ENCODE peak calls at places on chromosomes 16 and 17, in seven cellular contexts. S is SK-N-SH, F is H1, B is GM12878, C is HepG2, O is HCT116, Q is K562. X is an unnamed sample.

GRCh38 chr17:17227608-17228520 is 9.1 kb downstream of the FLCN start:
- DNase-seq in S (no peak), F (no peak), B (no peak), C (no peak), O (no peak), Q (peak), X (no peak)

GRCh38 chr17:51818777-51819176 is 339.7 kb downstream of the CA10 start:
- DNase-seq in S (no peak), F (no peak), B (no peak), C (no peak), O (no peak), Q (no peak), X (no peak)

GRCh38 chr16:282944-283744 is at the start of gene PDIA2:
- DNase-seq in S (no peak), F (no peak), B (no peak), C (no peak), O (no peak), Q (no peak), X (no peak)

GRCh38 chr17:61770752-61771533 is 92.4 kb downstream of the BRIP1 start:
- DNase-seq in S (no peak), F (no peak), B (no peak), C (no peak), O (no peak), Q (no peak), X (no peak)

GRCh38 chr17:72376486-72377345 is 255.9 kb downstream of the SOX9 start:
- DNase-seq in S (peak), F (no peak), B (no peak), C (no peak), O (no peak), Q (no peak), X (no peak)

GRCh38 chr17:13671771-13672170 is 70.0 kb upstream of the HS3ST3A1 start:
- DNase-seq in S (no peak), F (no peak), B (no peak), C (no peak), O (no peak), Q (no peak), X (no peak)

GRCh38 chr17:77125432-77125901 is 15.3 kb upstream of the SEC14L1 start:
- DNase-seq in S (no peak), F (no peak), B (no peak), C (peak), O (peak), Q (no peak), X (no peak)

GRCh38 chr16:50763211-50763610 is 21.3 kb downstream of the CYLD start:
- DNase-seq in S (no peak), F (no peak), B (no peak), C (no peak), O (no peak), Q (no peak), X (no peak)

GRCh38 chr17:18371455-18371854 is 6.1 kb upstream of the EVPLL start:
- DNase-seq in S (no peak), F (no peak), B (peak), C (no peak), O (no peak), Q (no peak), X (no peak)

GRCh38 chr16:81088836-81089235 is 7.4 kb downstream of the GCSH start:
- DNase-seq in S (no peak), F (no peak), B (no peak), C (no peak), O (no peak), Q (no peak), X (no peak)

GRCh38 chr17:79777166-79777843 is 643 bp upstream of the CBX2 start:
- DNase-seq in S (no peak), F (peak), B (no peak), C (peak), O (peak), Q (no peak), X (peak)

GRCh38 chr16:53753431-53753830 is 49.5 kb downstream of the FTO start:
- DNase-seq in S (no peak), F (no peak), B (no peak), C (no peak), O (no peak), Q (no peak), X (no peak)

GRCh38 chr16:53414381-53414780 is 19.9 kb upstream of the RBL2 start:
- DNase-seq in S (no peak), F (no peak), B (no peak), C (no peak), O (no peak), Q (no peak), X (no peak)

GRCh38 chr16:65394306-65394705 is 272.4 kb upstream of the CDH11 start:
- DNase-seq in S (no peak), F (no peak), B (no peak), C (no peak), O (no peak), Q (no peak), X (no peak)

GRCh38 chr16:85626191-85626951 is 13.2 kb downstream of the GSE1 start:
- DNase-seq in S (peak), F (peak), B (no peak), C (no peak), O (no peak), Q (no peak), X (no peak)

GRCh38 chr16:49410226-49410625 is 36.6 kb downstream of the C16orf78 start:
- DNase-seq in S (no peak), F (no peak), B (no peak), C (no peak), O (no peak), Q (no peak), X (no peak)

GRCh38 chr17:5097101-5097834 is 14.4 kb downstream of the ZNF232 start:
- DNase-seq in S (peak), F (peak), B (no peak), C (no peak), O (no peak), Q (no peak), X (peak)

GRCh38 chr17:61583242-61583641 is 7.8 kb downstream of the NACA2 start:
- DNase-seq in S (peak), F (no peak), B (no peak), C (peak), O (peak), Q (peak), X (no peak)

GRCh38 chr16:27363797-27364196 is 38.2 kb upstream of the IL21R start:
- DNase-seq in S (no peak), F (no peak), B (no peak), C (no peak), O (no peak), Q (no peak), X (no peak)

GRCh38 chr16:86932130-86932982 is 354.0 kb downstream of the FOXL1 start:
- DNase-seq in S (no peak), F (no peak), B (no peak), C (no peak), O (no peak), Q (no peak), X (no peak)

GRCh38 chr16:3490911-3491629 is 4.2 kb downstream of the C16orf90 start:
- DNase-seq in S (no peak), F (no peak), B (no peak), C (peak), O (no peak), Q (peak), X (no peak)

GRCh38 chr17:83103200-83103937 is 24.0 kb downstream of the METRNL start:
- DNase-seq in S (peak), F (no peak), B (no peak), C (no peak), O (peak), Q (peak), X (peak)

GRCh38 chr17:60165976-60166375 is 16.2 kb downstream of the CA4 start:
- DNase-seq in S (no peak), F (no peak), B (no peak), C (no peak), O (no peak), Q (no peak), X (no peak)

GRCh38 chr16:85927326-85927725 is 28.4 kb downstream of the IRF8 start:
- DNase-seq in S (no peak), F (no peak), B (no peak), C (no peak), O (no peak), Q (no peak), X (no peak)

GRCh38 chr16:66332599-66332998 is 33.9 kb upstream of the CDH5 start:
- DNase-seq in S (no peak), F (no peak), B (no peak), C (no peak), O (no peak), Q (no peak), X (no peak)

GRCh38 chr16:78469787-78470186 is 370.3 kb downstream of the WWOX start:
- DNase-seq in S (no peak), F (no peak), B (no peak), C (no peak), O (no peak), Q (no peak), X (no peak)

GRCh38 chr17:72123964-72124791 is 3.4 kb downstream of the SOX9 start:
- DNase-seq in S (peak), F (peak), B (no peak), C (no peak), O (no peak), Q (no peak), X (no peak)

DNA sequence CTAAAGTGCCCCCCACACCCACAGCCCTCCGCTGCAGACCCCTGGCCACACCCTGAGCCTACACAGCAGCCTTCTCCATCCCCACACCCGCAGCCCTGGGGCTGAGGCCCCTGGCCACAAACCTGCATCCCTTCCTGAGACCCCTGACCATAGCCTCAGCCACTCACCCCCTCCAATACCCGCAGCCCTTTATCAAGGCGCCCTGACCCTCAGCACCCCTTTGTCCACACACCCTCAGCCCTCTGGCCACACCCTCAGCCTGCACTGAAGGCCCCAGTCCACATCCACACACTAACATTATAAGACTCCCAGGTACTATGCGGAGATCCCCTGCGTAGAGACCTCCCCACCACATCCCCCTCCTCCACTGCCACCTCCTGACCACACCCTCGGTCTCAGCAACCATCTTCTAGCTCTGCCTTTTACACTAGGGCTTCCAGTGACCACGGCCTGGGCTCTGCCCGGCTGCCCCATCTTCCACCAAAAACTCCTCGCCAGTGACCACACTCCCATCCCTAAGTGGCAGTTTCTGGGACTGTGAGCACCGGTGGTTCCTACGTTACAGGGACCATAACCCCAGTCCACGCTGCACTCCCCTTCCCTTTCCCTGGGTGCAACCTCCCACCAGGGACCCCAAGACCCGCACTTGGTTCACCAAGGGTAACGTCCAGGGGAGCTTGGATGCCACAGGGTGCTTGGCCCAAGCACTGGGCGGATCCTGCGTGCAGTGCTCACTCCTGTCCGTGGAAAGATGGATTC is 818 bp downstream of the TPPP3 start:
- DNase-seq in S (no peak), F (no peak), B (no peak), C (no peak), O (no peak), Q (no peak), X (no peak)
- H3K4me3 ChIP-seq in S (peak), F (peak), B (no peak), C (no peak), O (no peak), Q (no peak), X (peak)

GRCh38 chr16:83143788-83144187 is 517.0 kb downstream of the CDH13 start:
- DNase-seq in S (no peak), F (no peak), B (no peak), C (peak), O (no peak), Q (no peak), X (no peak)
- TF ChIP-seq YY1 in S (no peak), F (no peak), B (no peak), C (no peak), O (no peak), Q (no peak), X (no peak)

GRCh38 chr17:81386141-81386645 is 9.1 kb upstream of the BAHCC1 start:
- DNase-seq in S (no peak), F (no peak), B (no peak), C (no peak), O (no peak), Q (no peak), X (no peak)

GRCh38 chr17:81387235-81388060 is 7.8 kb upstream of the BAHCC1 start:
- DNase-seq in S (peak), F (no peak), B (no peak), C (no peak), O (no peak), Q (no peak), X (no peak)

GRCh38 chr17:81385320-81386111 is 9.7 kb upstream of the BAHCC1 start:
- DNase-seq in S (no peak), F (no peak), B (no peak), C (peak), O (no peak), Q (no peak), X (no peak)

GRCh38 chr17:81388091-81388611 is 7.1 kb upstream of the BAHCC1 start:
- DNase-seq in S (no peak), F (no peak), B (no peak), C (no peak), O (no peak), Q (no peak), X (no peak)

DNA sequence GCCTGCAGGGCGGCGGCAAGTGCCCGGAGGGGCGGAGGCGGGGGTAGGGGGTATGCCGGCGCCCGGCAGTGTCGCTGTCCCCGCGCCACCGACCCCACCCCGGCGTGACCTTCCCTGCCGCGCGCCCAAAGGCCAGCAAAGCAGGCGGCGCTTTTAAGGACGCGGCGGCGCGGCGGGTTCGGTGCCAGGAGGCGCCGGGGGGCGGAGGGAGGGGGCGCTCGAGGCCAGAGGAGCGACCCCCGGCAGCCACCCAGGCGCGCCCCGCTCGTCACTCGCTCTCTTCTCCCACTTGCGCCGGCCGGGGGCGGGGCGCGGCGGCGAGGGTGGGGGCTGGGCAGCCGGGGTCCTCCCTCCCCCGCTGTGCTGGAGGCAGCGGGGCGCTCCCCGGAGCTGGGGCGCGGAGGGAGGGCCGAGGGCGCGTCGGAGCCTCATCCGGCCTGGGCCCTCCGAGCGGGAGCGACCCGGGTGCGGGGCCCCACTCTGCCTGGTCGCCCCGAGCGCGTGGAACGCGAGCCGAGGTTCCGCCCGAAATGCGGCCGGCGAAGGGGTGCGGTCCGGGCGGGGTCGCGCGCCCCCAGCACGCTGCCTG is 8.5 kb upstream of the BAHCC1 start:
- DNase-seq in S (peak), F (no peak), B (no peak), C (peak), O (no peak), Q (peak), X (no peak)
- H3K4me3 ChIP-seq in S (peak), F (peak), B (peak), C (peak), O (peak), Q (peak), X (peak)

DNA sequence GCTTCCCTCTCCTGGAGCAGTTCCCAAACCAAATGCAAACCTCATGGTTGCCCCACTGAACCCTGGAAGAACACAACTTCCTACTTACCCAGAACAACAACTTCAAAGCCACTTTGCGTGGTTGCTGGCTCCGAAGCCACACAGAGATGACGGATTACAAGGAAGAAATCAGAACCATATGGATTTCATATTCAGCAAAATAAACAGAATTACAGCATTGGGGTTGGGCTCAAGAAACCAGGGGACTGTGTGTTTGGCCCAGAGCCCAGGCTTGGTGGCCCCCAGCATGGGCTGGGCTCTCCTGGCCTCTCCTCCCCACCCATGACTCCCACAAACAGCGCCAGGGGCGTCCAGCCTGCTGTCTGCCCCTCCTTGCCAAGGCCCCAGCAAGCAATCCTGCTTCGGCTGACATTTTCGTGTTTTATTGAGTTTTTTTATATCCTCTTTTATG is 137.2 kb downstream of the GAS7 start:
- DNase-seq in S (peak), F (no peak), B (no peak), C (no peak), O (no peak), Q (no peak), X (no peak)
- TF ChIP-seq YY1 in S (no peak), F (no peak), B (no peak), C (no peak), O (no peak), Q (no peak), X (no peak)

DNA sequence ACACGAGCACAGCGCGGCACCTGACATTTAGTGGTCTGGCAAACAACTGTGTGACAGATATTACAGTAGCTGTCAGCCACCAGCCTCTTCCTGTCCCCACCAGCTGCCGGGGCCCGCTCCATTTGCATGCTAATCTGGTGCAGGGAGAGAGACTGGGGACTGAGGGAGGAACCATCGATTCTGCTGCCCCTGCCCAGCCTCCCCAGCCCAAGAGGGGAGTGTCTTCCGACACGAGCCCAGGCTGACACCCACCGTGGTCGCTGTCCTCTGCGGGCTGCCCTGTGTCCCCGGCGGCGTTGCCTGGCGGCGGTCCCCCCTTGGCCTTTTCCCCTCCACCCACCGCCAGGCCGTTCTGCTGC is 12.8 kb downstream of the NDUFAF8 start:
- DNase-seq in S (no peak), F (no peak), B (no peak), C (no peak), O (no peak), Q (no peak), X (no peak)
- H3K4me3 ChIP-seq in S (no peak), F (no peak), B (no peak), C (no peak), O (no peak), Q (no peak), X (no peak)

DNA sequence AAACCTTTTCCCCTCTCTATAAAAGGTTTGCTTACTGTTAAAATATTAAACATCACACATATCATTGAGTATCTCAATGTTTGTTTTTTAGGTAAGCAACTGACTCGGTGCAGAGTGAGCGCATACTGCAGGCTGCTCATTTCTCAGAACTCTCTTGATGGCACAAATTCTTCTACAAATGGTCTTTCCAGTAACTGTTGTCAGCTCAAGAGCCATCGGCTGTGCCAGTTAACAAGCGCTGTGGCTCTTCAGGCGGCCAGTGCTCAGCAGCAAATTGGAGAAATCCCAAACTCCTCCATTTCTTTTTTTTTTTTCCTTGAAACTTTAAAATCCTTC is 8.6 kb downstream of the ABCA3 start:
- DNase-seq in S (no peak), F (no peak), B (no peak), C (no peak), O (no peak), Q (no peak), X (no peak)
- TF ChIP-seq YY1 in S (no peak), F (no peak), B (no peak), C (no peak), O (no peak), Q (no peak), X (no peak)

GRCh38 chr16:57694556-57695377 is at the start of gene DRC7:
- DNase-seq in S (peak), F (peak), B (no peak), C (peak), O (peak), Q (peak), X (peak)
- H3K4me3 ChIP-seq in S (peak), F (no peak), B (no peak), C (peak), O (peak), Q (peak), X (no peak)

DNA sequence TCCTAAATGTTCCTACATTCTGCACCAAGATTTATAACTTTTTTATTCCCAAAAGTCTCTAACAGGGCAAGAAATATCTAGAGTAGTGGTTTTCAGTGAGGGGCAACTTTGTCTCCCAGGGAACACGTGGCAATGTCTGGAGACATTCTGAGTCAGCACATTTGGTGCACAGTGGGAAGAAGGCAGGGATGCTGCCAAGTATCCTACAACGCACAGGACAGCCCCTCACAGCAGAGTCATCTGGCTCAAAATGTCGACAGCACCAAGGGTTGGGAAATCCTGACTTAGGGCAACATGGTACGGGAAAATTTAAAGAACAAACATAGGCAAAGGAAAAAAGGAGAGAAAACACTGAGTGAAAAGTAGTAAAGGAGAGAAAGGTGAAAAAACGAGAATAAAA is 61.8 kb downstream of the SMG6 start:
- DNase-seq in S (no peak), F (no peak), B (no peak), C (no peak), O (no peak), Q (no peak), X (no peak)
- TF ChIP-seq YY1 in S (no peak), F (no peak), B (no peak), C (no peak), O (no peak), Q (no peak), X (no peak)

X was measured in NT2/D1.